ENCODE peak calls at places on chromosomes 7 and 10, in ten cellular contexts. One of them, this sample, is unnamed.

GRCh38 chr10:49282306-49282705 is 16.7 kb upstream of the C10orf71 start:
- DNase-seq in heart left ventricle: no peak
- DNase-seq in choroid plexus epithelial cell: no peak
- DNase-seq in kidney epithelial cell: no peak
- DNase-seq in Calu3: no peak
- DNase-seq in EH: no peak
- DNase-seq in NCI-H1092: no peak
- DNase-seq in activated naive CD4-positive, alpha-beta T cell treated with anti-CD3 and anti-CD28 coated beads, Interleukin-2, amount 10 ng/mL, durations not matched to agents 7 days and 5 days: no peak
- DNase-seq in lower leg skin: no peak
- DNase-seq in stimulated activated CD8-positive, alpha-beta memory T cell treated with anti-CD3 and anti-CD28 coated beads, Interleukin-7, amount 100 ng/mL, for 24 hours: no peak
- DNase-seq in this sample: no peak

GRCh38 chr10:110810625-110811024 is 61.1 kb upstream of the PDCD4 start:
- DNase-seq in kidney epithelial cell: no peak
- DNase-seq in lower leg skin: no peak
- DNase-seq in EH: no peak
- DNase-seq in choroid plexus epithelial cell: no peak
- DNase-seq in heart left ventricle: no peak
- DNase-seq in NCI-H1092: no peak
- DNase-seq in stimulated activated CD8-positive, alpha-beta memory T cell treated with anti-CD3 and anti-CD28 coated beads, Interleukin-7, amount 100 ng/mL, for 24 hours: no peak
- DNase-seq in activated naive CD4-positive, alpha-beta T cell treated with anti-CD3 and anti-CD28 coated beads, Interleukin-2, amount 10 ng/mL, durations not matched to agents 7 days and 5 days: no peak
- DNase-seq in Calu3: no peak
- DNase-seq in this sample: no peak

GRCh38 chr7:29355388-29355787 is 160.8 kb downstream of the CHN2 start:
- DNase-seq in Calu3: no peak
- DNase-seq in choroid plexus epithelial cell: no peak
- DNase-seq in kidney epithelial cell: no peak
- DNase-seq in heart left ventricle: no peak
- DNase-seq in activated naive CD4-positive, alpha-beta T cell treated with anti-CD3 and anti-CD28 coated beads, Interleukin-2, amount 10 ng/mL, durations not matched to agents 7 days and 5 days: no peak
- DNase-seq in NCI-H1092: no peak
- DNase-seq in EH: no peak
- DNase-seq in stimulated activated CD8-positive, alpha-beta memory T cell treated with anti-CD3 and anti-CD28 coated beads, Interleukin-7, amount 100 ng/mL, for 24 hours: no peak
- DNase-seq in lower leg skin: no peak
- DNase-seq in this sample: no peak

GRCh38 chr7:35253680-35254495 is at the start of gene TBX20:
- DNase-seq in EH: peak
- DNase-seq in NCI-H1092: peak
- DNase-seq in lower leg skin: no peak
- DNase-seq in kidney epithelial cell: peak
- DNase-seq in activated naive CD4-positive, alpha-beta T cell treated with anti-CD3 and anti-CD28 coated beads, Interleukin-2, amount 10 ng/mL, durations not matched to agents 7 days and 5 days: peak
- DNase-seq in Calu3: peak
- DNase-seq in stimulated activated CD8-positive, alpha-beta memory T cell treated with anti-CD3 and anti-CD28 coated beads, Interleukin-7, amount 100 ng/mL, for 24 hours: no peak
- DNase-seq in choroid plexus epithelial cell: no peak
- DNase-seq in heart left ventricle: peak
- DNase-seq in this sample: no peak

GRCh38 chr7:14850039-14850438 is 52.5 kb downstream of the DGKB start:
- DNase-seq in heart left ventricle: no peak
- DNase-seq in lower leg skin: no peak
- DNase-seq in kidney epithelial cell: no peak
- DNase-seq in EH: peak
- DNase-seq in stimulated activated CD8-positive, alpha-beta memory T cell treated with anti-CD3 and anti-CD28 coated beads, Interleukin-7, amount 100 ng/mL, for 24 hours: no peak
- DNase-seq in choroid plexus epithelial cell: peak
- DNase-seq in NCI-H1092: no peak
- DNase-seq in activated naive CD4-positive, alpha-beta T cell treated with anti-CD3 and anti-CD28 coated beads, Interleukin-2, amount 10 ng/mL, durations not matched to agents 7 days and 5 days: no peak
- DNase-seq in Calu3: no peak
- DNase-seq in this sample: no peak

GRCh38 chr10:51602326-51602725 is 97.1 kb downstream of the CSTF2T start:
- DNase-seq in heart left ventricle: no peak
- DNase-seq in activated naive CD4-positive, alpha-beta T cell treated with anti-CD3 and anti-CD28 coated beads, Interleukin-2, amount 10 ng/mL, durations not matched to agents 7 days and 5 days: no peak
- DNase-seq in choroid plexus epithelial cell: peak
- DNase-seq in lower leg skin: no peak
- DNase-seq in NCI-H1092: no peak
- DNase-seq in stimulated activated CD8-positive, alpha-beta memory T cell treated with anti-CD3 and anti-CD28 coated beads, Interleukin-7, amount 100 ng/mL, for 24 hours: no peak
- DNase-seq in Calu3: no peak
- DNase-seq in EH: peak
- DNase-seq in kidney epithelial cell: no peak
- DNase-seq in this sample: no peak

GRCh38 chr10:30553018-30553624 is 76.4 kb downstream of the LYZL2 start:
- DNase-seq in kidney epithelial cell: no peak
- DNase-seq in heart left ventricle: no peak
- DNase-seq in choroid plexus epithelial cell: peak
- DNase-seq in activated naive CD4-positive, alpha-beta T cell treated with anti-CD3 and anti-CD28 coated beads, Interleukin-2, amount 10 ng/mL, durations not matched to agents 7 days and 5 days: no peak
- DNase-seq in lower leg skin: no peak
- DNase-seq in NCI-H1092: no peak
- DNase-seq in EH: no peak
- DNase-seq in stimulated activated CD8-positive, alpha-beta memory T cell treated with anti-CD3 and anti-CD28 coated beads, Interleukin-7, amount 100 ng/mL, for 24 hours: no peak
- DNase-seq in Calu3: no peak
- DNase-seq in this sample: peak

GRCh38 chr10:88687853-88688467 is 18.1 kb upstream of the LIPK start:
- DNase-seq in activated naive CD4-positive, alpha-beta T cell treated with anti-CD3 and anti-CD28 coated beads, Interleukin-2, amount 10 ng/mL, durations not matched to agents 7 days and 5 days: no peak
- DNase-seq in lower leg skin: no peak
- DNase-seq in EH: peak
- DNase-seq in stimulated activated CD8-positive, alpha-beta memory T cell treated with anti-CD3 and anti-CD28 coated beads, Interleukin-7, amount 100 ng/mL, for 24 hours: no peak
- DNase-seq in heart left ventricle: no peak
- DNase-seq in Calu3: no peak
- DNase-seq in NCI-H1092: no peak
- DNase-seq in kidney epithelial cell: no peak
- DNase-seq in choroid plexus epithelial cell: peak
- DNase-seq in this sample: peak

This sample was measured in NCI-H460.